ENCODE peak calls at places on chromosomes 3 and 15, in seven cellular contexts. D is NCI-H187, K is NCI-H1105, Z is cortex of kidney, W is GM04503, Y is EL, M is stomach. U is an unnamed sample.

GRCh38 chr3:52831500-52832301 is 1.2 kb upstream of the ITIH4 start:
- DNase-seq in D (no peak), K (peak; percentile 7), Z (no peak), W (peak; percentile 56), Y (peak; percentile 89), M (peak; percentile 31), U (no peak)

GRCh38 chr3:135229018-135229495 is 434.0 kb downstream of the EPHB1 start:
- DNase-seq in D (peak; percentile 18), K (peak; percentile 100), Z (no peak), W (no peak), Y (no peak), M (peak; percentile 39), U (no peak)

GRCh38 chr15:82849556-82850241 is 40.3 kb downstream of the WHAMM start:
- DNase-seq in D (no peak), K (no peak), Z (no peak), W (peak; percentile 36), Y (peak; percentile 72), M (peak; percentile 79), U (no peak)

GRCh38 chr3:9244495-9245183 is 4.8 kb downstream of the SRGAP3 start:
- DNase-seq in D (no peak), K (no peak), Z (no peak), W (no peak), Y (no peak), M (no peak), U (no peak)

GRCh38 chr3:142886938-142887337 is 1.9 kb downstream of the PCOLCE2 start:
- DNase-seq in D (no peak), K (no peak), Z (no peak), W (no peak), Y (peak; percentile 77), M (no peak), U (no peak)

GRCh38 chr3:196317702-196318467 is at the start of gene DYNLT2B:
- DNase-seq in D (peak; percentile 53), K (peak; percentile 96), Z (peak; percentile 26), W (peak; percentile 54), Y (peak; percentile 93), M (peak; percentile 90), U (peak; percentile 96)

GRCh38 chr3:48507256-48508061 is 3.5 kb upstream of the SHISA5 start:
- DNase-seq in D (no peak), K (no peak), Z (no peak), W (peak; percentile 10), Y (peak; percentile 76), M (peak; percentile 76), U (peak; percentile 75)

GRCh38 chr15:100686725-100687488 is 84.5 kb downstream of the ASB7 start:
- DNase-seq in D (no peak), K (no peak), Z (no peak), W (no peak), Y (peak; percentile 74), M (no peak), U (no peak)

GRCh38 chr3:194009019-194009418 is 126.9 kb upstream of the HES1 start:
- DNase-seq in D (no peak), K (no peak), Z (no peak), W (no peak), Y (no peak), M (no peak), U (no peak)

GRCh38 chr3:140493271-140493670 is 184.6 kb upstream of the TRIM42 start:
- DNase-seq in D (no peak), K (no peak), Z (no peak), W (no peak), Y (no peak), M (no peak), U (no peak)

GRCh38 chr3:11932636-11933035 is 71.6 kb upstream of the SYN2 start:
- DNase-seq in D (no peak), K (no peak), Z (no peak), W (no peak), Y (no peak), M (no peak), U (no peak)

GRCh38 chr15:81069909-81070308 is 64.2 kb upstream of the CFAP161 start:
- DNase-seq in D (no peak), K (no peak), Z (no peak), W (no peak), Y (no peak), M (no peak), U (no peak)

GRCh38 chr15:73244333-73244732 is 124.4 kb downstream of the HCN4 start:
- DNase-seq in D (no peak), K (peak; percentile 30), Z (no peak), W (no peak), Y (no peak), M (no peak), U (no peak)